ENCODE peak calls at places on chromosomes 3 and 15, in four cellular contexts. S, E, L and R are unnamed samples.

GRCh38 chr3:133663569-133664313 is 2.0 kb upstream of the TOPBP1 start:
- DNase-seq in S (peak; percentile 57), L (peak; percentile 70), E (peak; percentile 66), R (peak; percentile 69)

GRCh38 chr15:25661898-25662297 is 201.2 kb downstream of the ATP10A start:
- DNase-seq in S (no peak), L (peak; percentile 43), E (no peak), R (no peak)

GRCh38 chr3:141894524-141895176 is 18.2 kb downstream of the ATP1B3 start:
- DNase-seq in S (peak; percentile 87), L (no peak), E (peak; percentile 72), R (peak; percentile 91)

GRCh38 chr3:183381673-183382072 is 46.7 kb downstream of the MCF2L2 start:
- DNase-seq in S (no peak), L (no peak), E (no peak), R (no peak)

GRCh38 chr3:153090973-153091372 is 71.1 kb upstream of the RAP2B start:
- DNase-seq in E (no peak), S (no peak), L (no peak), R (no peak)

GRCh38 chr15:84979651-84980050 is 2.0 kb upstream of the PDE8A start:
- DNase-seq in S (no peak), L (peak; percentile 84), E (no peak), R (no peak)

GRCh38 chr3:133641254-133641653 is 20.5 kb downstream of the TOPBP1 start:
- DNase-seq in S (no peak), L (no peak), E (no peak), R (no peak)

GRCh38 chr3:143648708-143649107 is 199.6 kb downstream of the SLC9A9 start:
- DNase-seq in L (peak; percentile 17), E (peak; percentile 33), S (peak; percentile 19), R (peak; percentile 33)

GRCh38 chr15:92333709-92334108 is 60.0 kb upstream of the ST8SIA2 start:
- DNase-seq in L (no peak), S (no peak), E (no peak), R (no peak)
- H3K4me3 ChIP-seq in L (no peak overlapping the region), S (no peak overlapping the region), E (no peak overlapping the region), R (no peak overlapping the region)

GRCh38 chr3:9810846-9811245 is 784 bp downstream of the TTLL3 start:
- DNase-seq in L (no peak), E (no peak), S (no peak), R (no peak)
- H3K4me3 ChIP-seq in L (peak overlapping the region; percentile 67), E (peak overlapping the region; percentile 80), S (peak overlapping the region; percentile 55), R (peak overlapping the region; percentile 44)

DNA sequence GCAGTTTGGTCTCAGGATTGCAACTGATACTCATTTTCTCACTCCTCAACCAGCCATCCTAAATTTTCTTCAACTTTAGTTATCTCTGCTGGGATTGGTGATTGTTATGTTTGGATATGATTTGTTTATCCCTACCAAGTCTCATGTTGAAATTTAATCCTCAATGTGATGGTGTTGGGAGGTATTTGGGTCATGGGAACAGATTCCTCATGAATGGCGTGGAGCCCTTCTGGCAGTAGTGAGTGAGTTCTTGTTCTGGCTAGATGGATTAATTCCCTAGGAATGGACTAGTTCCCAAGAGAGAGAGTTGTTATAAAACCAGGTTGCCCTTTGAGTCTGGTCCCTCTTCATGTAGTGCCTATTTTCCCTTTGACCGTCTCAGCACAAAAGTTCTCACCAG is 399.9 kb downstream of the SQOR start:
- DNase-seq in L (no peak), E (no peak), S (no peak), R (no peak)
- H3K4me3 ChIP-seq in L (no peak overlapping the region), E (no peak overlapping the region), S (no peak overlapping the region), R (no peak overlapping the region)

GRCh38 chr3:55485208-55485791 is 1.8 kb downstream of the WNT5A start:
- DNase-seq in L (peak; percentile 94), S (no peak), E (peak; percentile 82), R (peak; percentile 71)
- H3K4me3 ChIP-seq in L (peak overlapping the region; percentile 72), S (peak overlapping the region; percentile 49), E (peak overlapping the region; percentile 90), R (peak overlapping the region; percentile 21)

GRCh38 chr3:196292281-196292923 is 4.9 kb upstream of the PCYT1A start:
- DNase-seq in E (no peak), S (no peak), L (peak; percentile 69), R (no peak)
- H3K4me3 ChIP-seq in E (no peak overlapping the region), S (no peak overlapping the region), L (no peak overlapping the region), R (no peak overlapping the region)

GRCh38 chr3:124780767-124781485 is 50.7 kb downstream of the UMPS start:
- DNase-seq in S (no peak), L (peak; percentile 64), E (no peak), R (no peak)
- H3K4me3 ChIP-seq in S (no peak overlapping the region), L (no peak overlapping the region), E (no peak overlapping the region), R (no peak overlapping the region)

GRCh38 chr3:181952221-181952620 is 240.5 kb downstream of the SOX2 start:
- DNase-seq in E (no peak), L (no peak), S (no peak), R (peak; percentile 22)

GRCh38 chr3:181955566-181955965 is 243.8 kb downstream of the SOX2 start:
- DNase-seq in L (no peak), E (no peak), S (no peak), R (no peak)

DNA sequence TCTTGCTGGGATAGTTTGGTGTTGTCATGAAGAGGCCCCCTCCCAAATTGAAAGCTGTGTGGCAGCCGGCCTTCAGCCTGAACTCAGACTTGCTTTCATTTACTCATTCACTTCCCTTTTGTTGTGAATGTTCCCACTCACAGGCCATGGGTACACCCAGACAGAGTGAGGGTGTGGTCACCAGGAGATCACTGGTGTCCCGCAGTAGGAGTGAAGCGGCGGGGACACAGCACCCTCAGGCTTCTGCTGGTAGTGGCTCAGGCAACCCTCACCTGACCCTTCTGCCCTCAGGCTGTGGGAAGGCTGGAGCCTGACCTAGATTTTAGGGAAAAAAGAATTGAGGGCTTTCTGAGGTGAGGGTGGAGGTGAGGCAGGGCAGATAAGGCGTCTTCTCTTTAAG is 244.4 kb downstream of the SOX2 start:
- DNase-seq in L (no peak), S (no peak), E (no peak), R (no peak)
- H3K4me3 ChIP-seq in L (no peak overlapping the region), S (no peak overlapping the region), E (no peak overlapping the region), R (no peak overlapping the region)